ENCODE peak calls at places on chromosomes 2 and 18, in six cellular contexts. X is LoVo, M is B cell, R is cardiac muscle cell, D is GM23248, N is AG04450. G is an unnamed sample.

GRCh38 chr18:21774722-21775121 is 34.1 kb downstream of the MIB1 start:
- DNase-seq in D (no peak), N (no peak), R (no peak), M (no peak), X (no peak), G (no peak)

GRCh38 chr2:86037141-86037794 is 68.4 kb downstream of the POLR1A start:
- DNase-seq in D (peak), N (peak), X (no peak), M (no peak), R (peak), G (peak)

GRCh38 chr2:101931402-101931801 is 60.4 kb upstream of the IL1R2 start:
- DNase-seq in N (no peak), R (no peak), D (no peak), M (no peak), X (no peak), G (no peak)

GRCh38 chr2:186274936-186275575 is 211.0 kb upstream of the ZC3H15 start:
- DNase-seq in N (peak), R (peak), M (no peak), X (no peak), D (peak), G (no peak)

GRCh38 chr2:69589973-69590652 is 53.4 kb downstream of the AAK1 start:
- DNase-seq in R (peak), D (peak), M (no peak), N (no peak), X (no peak), G (peak)

GRCh38 chr18:10935588-10935987 is 213.8 kb downstream of the PIEZO2 start:
- DNase-seq in D (no peak), M (no peak), N (no peak), R (no peak), X (no peak), G (no peak)

GRCh38 chr2:68737717-68738116 is 3.1 kb downstream of the ARHGAP25 start:
- DNase-seq in M (peak), X (no peak), R (peak), D (no peak), N (no peak), G (no peak)

GRCh38 chr18:63161032-63161727 is 158.4 kb downstream of the BCL2 start:
- DNase-seq in R (peak), M (peak), X (no peak), D (no peak), N (no peak), G (peak)

GRCh38 chr2:9653485-9654271 is 22.9 kb upstream of the YWHAQ start:
- DNase-seq in N (no peak), R (no peak), X (no peak), D (no peak), M (no peak), G (no peak)